ENCODE peak calls at places on chromosomes 2 and 18, in seven cellular contexts. One of them, this sample, is unnamed.

GRCh38 chr2:128245816-128246215 is 72.9 kb downstream of the HS6ST1 start:
- DNase-seq in prostate gland: no peak
- DNase-seq in activated CD4-positive, alpha-beta T cell treated with anti-CD3 and anti-CD28 coated beads, Interleukin-2, amount 50 U/mL, for 48 hours: no peak
- DNase-seq in NCI-H774: no peak
- DNase-seq in activated naive CD4-positive, alpha-beta T cell: no peak
- DNase-seq in CD8-positive, alpha-beta memory T cell: no peak
- DNase-seq in foreskin fibroblast: no peak
- DNase-seq in this sample: no peak

GRCh38 chr18:59623456-59624383 is 73.5 kb downstream of the CCBE1 start:
- DNase-seq in prostate gland: no peak
- DNase-seq in activated CD4-positive, alpha-beta T cell treated with anti-CD3 and anti-CD28 coated beads, Interleukin-2, amount 50 U/mL, for 48 hours: no peak
- DNase-seq in NCI-H774: no peak
- DNase-seq in activated naive CD4-positive, alpha-beta T cell: no peak
- DNase-seq in CD8-positive, alpha-beta memory T cell: no peak
- DNase-seq in foreskin fibroblast: peak; percentile 43
- DNase-seq in this sample: no peak

GRCh38 chr2:241272298-241272721 is 43.2 kb downstream of the HDLBP start:
- DNase-seq in prostate gland: peak; percentile 18
- DNase-seq in activated CD4-positive, alpha-beta T cell treated with anti-CD3 and anti-CD28 coated beads, Interleukin-2, amount 50 U/mL, for 48 hours: peak; percentile 11
- DNase-seq in NCI-H774: no peak
- DNase-seq in activated naive CD4-positive, alpha-beta T cell: no peak
- DNase-seq in CD8-positive, alpha-beta memory T cell: peak; percentile 23
- DNase-seq in foreskin fibroblast: no peak
- DNase-seq in this sample: peak; percentile 36

GRCh38 chr2:36704475-36705150 is 8.1 kb downstream of the VIT start:
- DNase-seq in prostate gland: no peak
- DNase-seq in activated CD4-positive, alpha-beta T cell treated with anti-CD3 and anti-CD28 coated beads, Interleukin-2, amount 50 U/mL, for 48 hours: no peak
- DNase-seq in NCI-H774: no peak
- DNase-seq in activated naive CD4-positive, alpha-beta T cell: no peak
- DNase-seq in CD8-positive, alpha-beta memory T cell: no peak
- DNase-seq in foreskin fibroblast: no peak
- DNase-seq in this sample: no peak

GRCh38 chr2:101795033-101795432 is 97.5 kb downstream of the MAP4K4 start:
- DNase-seq in prostate gland: no peak
- DNase-seq in activated CD4-positive, alpha-beta T cell treated with anti-CD3 and anti-CD28 coated beads, Interleukin-2, amount 50 U/mL, for 48 hours: no peak
- DNase-seq in NCI-H774: no peak
- DNase-seq in activated naive CD4-positive, alpha-beta T cell: no peak
- DNase-seq in CD8-positive, alpha-beta memory T cell: no peak
- DNase-seq in foreskin fibroblast: no peak
- DNase-seq in this sample: no peak

GRCh38 chr2:223930002-223930976 is 14.8 kb downstream of the WDFY1 start:
- DNase-seq in prostate gland: no peak
- DNase-seq in activated CD4-positive, alpha-beta T cell treated with anti-CD3 and anti-CD28 coated beads, Interleukin-2, amount 50 U/mL, for 48 hours: no peak
- DNase-seq in NCI-H774: no peak
- DNase-seq in activated naive CD4-positive, alpha-beta T cell: no peak
- DNase-seq in CD8-positive, alpha-beta memory T cell: no peak
- DNase-seq in foreskin fibroblast: no peak
- DNase-seq in this sample: no peak

GRCh38 chr2:74514368-74515270 is at the start of gene TLX2:
- DNase-seq in prostate gland: no peak
- DNase-seq in activated CD4-positive, alpha-beta T cell treated with anti-CD3 and anti-CD28 coated beads, Interleukin-2, amount 50 U/mL, for 48 hours: peak; percentile 24
- DNase-seq in NCI-H774: no peak
- DNase-seq in activated naive CD4-positive, alpha-beta T cell: no peak
- DNase-seq in CD8-positive, alpha-beta memory T cell: no peak
- DNase-seq in foreskin fibroblast: no peak
- DNase-seq in this sample: no peak

GRCh38 chr2:221817052-221817451 is 244.9 kb upstream of the EPHA4 start:
- DNase-seq in prostate gland: no peak
- DNase-seq in activated CD4-positive, alpha-beta T cell treated with anti-CD3 and anti-CD28 coated beads, Interleukin-2, amount 50 U/mL, for 48 hours: no peak
- DNase-seq in NCI-H774: no peak
- DNase-seq in activated naive CD4-positive, alpha-beta T cell: no peak
- DNase-seq in CD8-positive, alpha-beta memory T cell: no peak
- DNase-seq in foreskin fibroblast: no peak
- DNase-seq in this sample: no peak

GRCh38 chr2:48717826-48718225 is 37.7 kb downstream of the LHCGR start:
- DNase-seq in prostate gland: no peak
- DNase-seq in activated CD4-positive, alpha-beta T cell treated with anti-CD3 and anti-CD28 coated beads, Interleukin-2, amount 50 U/mL, for 48 hours: no peak
- DNase-seq in NCI-H774: no peak
- DNase-seq in activated naive CD4-positive, alpha-beta T cell: no peak
- DNase-seq in CD8-positive, alpha-beta memory T cell: no peak
- DNase-seq in foreskin fibroblast: no peak
- DNase-seq in this sample: no peak

GRCh38 chr2:112140899-112141622 is 2.9 kb downstream of the FBLN7 start:
- DNase-seq in prostate gland: no peak
- DNase-seq in activated CD4-positive, alpha-beta T cell treated with anti-CD3 and anti-CD28 coated beads, Interleukin-2, amount 50 U/mL, for 48 hours: no peak
- DNase-seq in NCI-H774: no peak
- DNase-seq in activated naive CD4-positive, alpha-beta T cell: no peak
- DNase-seq in CD8-positive, alpha-beta memory T cell: no peak
- DNase-seq in foreskin fibroblast: no peak
- DNase-seq in this sample: no peak

GRCh38 chr18:63098014-63098981 is 221.3 kb downstream of the BCL2 start:
- DNase-seq in prostate gland: no peak
- DNase-seq in activated CD4-positive, alpha-beta T cell treated with anti-CD3 and anti-CD28 coated beads, Interleukin-2, amount 50 U/mL, for 48 hours: peak; percentile 42
- DNase-seq in NCI-H774: no peak
- DNase-seq in activated naive CD4-positive, alpha-beta T cell: no peak
- DNase-seq in CD8-positive, alpha-beta memory T cell: peak; percentile 62
- DNase-seq in foreskin fibroblast: no peak
- DNase-seq in this sample: peak; percentile 48

GRCh38 chr2:191038241-191038725 is 24.3 kb upstream of the STAT1 start:
- DNase-seq in prostate gland: no peak
- DNase-seq in activated CD4-positive, alpha-beta T cell treated with anti-CD3 and anti-CD28 coated beads, Interleukin-2, amount 50 U/mL, for 48 hours: no peak
- DNase-seq in NCI-H774: no peak
- DNase-seq in activated naive CD4-positive, alpha-beta T cell: no peak
- DNase-seq in CD8-positive, alpha-beta memory T cell: peak; percentile 57
- DNase-seq in foreskin fibroblast: peak; percentile 83
- DNase-seq in this sample: no peak

GRCh38 chr2:236402016-236402784 is 138.0 kb upstream of the ASB18 start:
- DNase-seq in prostate gland: no peak
- DNase-seq in activated CD4-positive, alpha-beta T cell treated with anti-CD3 and anti-CD28 coated beads, Interleukin-2, amount 50 U/mL, for 48 hours: no peak
- DNase-seq in NCI-H774: no peak
- DNase-seq in activated naive CD4-positive, alpha-beta T cell: no peak
- DNase-seq in CD8-positive, alpha-beta memory T cell: no peak
- DNase-seq in foreskin fibroblast: no peak
- DNase-seq in this sample: no peak

GRCh38 chr18:23337599-23338444 is 115.3 kb upstream of the RIOK3 start:
- DNase-seq in prostate gland: no peak
- DNase-seq in activated CD4-positive, alpha-beta T cell treated with anti-CD3 and anti-CD28 coated beads, Interleukin-2, amount 50 U/mL, for 48 hours: no peak
- DNase-seq in NCI-H774: peak; percentile 19
- DNase-seq in activated naive CD4-positive, alpha-beta T cell: no peak
- DNase-seq in CD8-positive, alpha-beta memory T cell: no peak
- DNase-seq in foreskin fibroblast: no peak
- DNase-seq in this sample: no peak

GRCh38 chr2:99810241-99810640 is 320.4 kb upstream of the REV1 start:
- DNase-seq in prostate gland: no peak
- DNase-seq in activated CD4-positive, alpha-beta T cell treated with anti-CD3 and anti-CD28 coated beads, Interleukin-2, amount 50 U/mL, for 48 hours: no peak
- DNase-seq in NCI-H774: no peak
- DNase-seq in activated naive CD4-positive, alpha-beta T cell: no peak
- DNase-seq in CD8-positive, alpha-beta memory T cell: no peak
- DNase-seq in foreskin fibroblast: no peak
- DNase-seq in this sample: no peak

GRCh38 chr2:240585101-240585500 is 1.4 kb upstream of the CAPN10 start:
- DNase-seq in prostate gland: no peak
- DNase-seq in activated CD4-positive, alpha-beta T cell treated with anti-CD3 and anti-CD28 coated beads, Interleukin-2, amount 50 U/mL, for 48 hours: no peak
- DNase-seq in NCI-H774: no peak
- DNase-seq in activated naive CD4-positive, alpha-beta T cell: no peak
- DNase-seq in CD8-positive, alpha-beta memory T cell: no peak
- DNase-seq in foreskin fibroblast: no peak
- DNase-seq in this sample: no peak

GRCh38 chr18:22268641-22269128 is 99.3 kb downstream of the GATA6 start:
- DNase-seq in prostate gland: no peak
- DNase-seq in activated CD4-positive, alpha-beta T cell treated with anti-CD3 and anti-CD28 coated beads, Interleukin-2, amount 50 U/mL, for 48 hours: no peak
- DNase-seq in NCI-H774: peak; percentile 16
- DNase-seq in activated naive CD4-positive, alpha-beta T cell: no peak
- DNase-seq in CD8-positive, alpha-beta memory T cell: no peak
- DNase-seq in foreskin fibroblast: no peak
- DNase-seq in this sample: no peak

GRCh38 chr18:3350566-3351527 is 88.9 kb downstream of the MYL12B start:
- DNase-seq in prostate gland: peak; percentile 52
- DNase-seq in activated CD4-positive, alpha-beta T cell treated with anti-CD3 and anti-CD28 coated beads, Interleukin-2, amount 50 U/mL, for 48 hours: no peak
- DNase-seq in NCI-H774: no peak
- DNase-seq in activated naive CD4-positive, alpha-beta T cell: no peak
- DNase-seq in CD8-positive, alpha-beta memory T cell: no peak
- DNase-seq in foreskin fibroblast: no peak
- DNase-seq in this sample: no peak

GRCh38 chr2:102368461-102369109 is 13.0 kb downstream of the IL18R1 start:
- DNase-seq in prostate gland: no peak
- DNase-seq in activated CD4-positive, alpha-beta T cell treated with anti-CD3 and anti-CD28 coated beads, Interleukin-2, amount 50 U/mL, for 48 hours: no peak
- DNase-seq in NCI-H774: no peak
- DNase-seq in activated naive CD4-positive, alpha-beta T cell: no peak
- DNase-seq in CD8-positive, alpha-beta memory T cell: peak; percentile 50
- DNase-seq in foreskin fibroblast: no peak
- DNase-seq in this sample: no peak

GRCh38 chr2:196242131-196242620 is 70.8 kb upstream of the STK17B start:
- DNase-seq in prostate gland: no peak
- DNase-seq in activated CD4-positive, alpha-beta T cell treated with anti-CD3 and anti-CD28 coated beads, Interleukin-2, amount 50 U/mL, for 48 hours: no peak
- DNase-seq in NCI-H774: no peak
- DNase-seq in activated naive CD4-positive, alpha-beta T cell: no peak
- DNase-seq in CD8-positive, alpha-beta memory T cell: peak; percentile 63
- DNase-seq in foreskin fibroblast: peak; percentile 36
- DNase-seq in this sample: no peak

GRCh38 chr2:234172066-234172465 is 121.6 kb downstream of the SPP2 start:
- DNase-seq in prostate gland: no peak
- DNase-seq in activated CD4-positive, alpha-beta T cell treated with anti-CD3 and anti-CD28 coated beads, Interleukin-2, amount 50 U/mL, for 48 hours: no peak
- DNase-seq in NCI-H774: no peak
- DNase-seq in activated naive CD4-positive, alpha-beta T cell: no peak
- DNase-seq in CD8-positive, alpha-beta memory T cell: no peak
- DNase-seq in foreskin fibroblast: no peak
- DNase-seq in this sample: no peak

GRCh38 chr2:149743842-149744468 is 156.4 kb upstream of the MMADHC start:
- DNase-seq in prostate gland: no peak
- DNase-seq in activated CD4-positive, alpha-beta T cell treated with anti-CD3 and anti-CD28 coated beads, Interleukin-2, amount 50 U/mL, for 48 hours: no peak
- DNase-seq in NCI-H774: no peak
- DNase-seq in activated naive CD4-positive, alpha-beta T cell: no peak
- DNase-seq in CD8-positive, alpha-beta memory T cell: no peak
- DNase-seq in foreskin fibroblast: peak; percentile 94
- DNase-seq in this sample: no peak

GRCh38 chr2:229740279-229740678 is 25.9 kb upstream of the DNER start:
- DNase-seq in prostate gland: no peak
- DNase-seq in activated CD4-positive, alpha-beta T cell treated with anti-CD3 and anti-CD28 coated beads, Interleukin-2, amount 50 U/mL, for 48 hours: no peak
- DNase-seq in NCI-H774: no peak
- DNase-seq in activated naive CD4-positive, alpha-beta T cell: no peak
- DNase-seq in CD8-positive, alpha-beta memory T cell: no peak
- DNase-seq in foreskin fibroblast: no peak
- DNase-seq in this sample: no peak

GRCh38 chr2:135944625-135945024 is 40.8 kb downstream of the DARS1 start:
- DNase-seq in prostate gland: no peak
- DNase-seq in activated CD4-positive, alpha-beta T cell treated with anti-CD3 and anti-CD28 coated beads, Interleukin-2, amount 50 U/mL, for 48 hours: no peak
- DNase-seq in NCI-H774: no peak
- DNase-seq in activated naive CD4-positive, alpha-beta T cell: no peak
- DNase-seq in CD8-positive, alpha-beta memory T cell: no peak
- DNase-seq in foreskin fibroblast: no peak
- DNase-seq in this sample: no peak

GRCh38 chr2:220451438-220451837 is 824.0 kb downstream of the SLC4A3 start:
- DNase-seq in prostate gland: no peak
- DNase-seq in activated CD4-positive, alpha-beta T cell treated with anti-CD3 and anti-CD28 coated beads, Interleukin-2, amount 50 U/mL, for 48 hours: no peak
- DNase-seq in NCI-H774: no peak
- DNase-seq in activated naive CD4-positive, alpha-beta T cell: no peak
- DNase-seq in CD8-positive, alpha-beta memory T cell: no peak
- DNase-seq in foreskin fibroblast: no peak
- DNase-seq in this sample: no peak

GRCh38 chr2:66443977-66444855 is 9.3 kb downstream of the MEIS1 start:
- DNase-seq in prostate gland: no peak
- DNase-seq in activated CD4-positive, alpha-beta T cell treated with anti-CD3 and anti-CD28 coated beads, Interleukin-2, amount 50 U/mL, for 48 hours: no peak
- DNase-seq in NCI-H774: no peak
- DNase-seq in activated naive CD4-positive, alpha-beta T cell: no peak
- DNase-seq in CD8-positive, alpha-beta memory T cell: no peak
- DNase-seq in foreskin fibroblast: peak; percentile 72
- DNase-seq in this sample: no peak

GRCh38 chr18:10524507-10525425 is 1.1 kb upstream of the NAPG start:
- DNase-seq in prostate gland: no peak
- DNase-seq in activated CD4-positive, alpha-beta T cell treated with anti-CD3 and anti-CD28 coated beads, Interleukin-2, amount 50 U/mL, for 48 hours: no peak
- DNase-seq in NCI-H774: no peak
- DNase-seq in activated naive CD4-positive, alpha-beta T cell: no peak
- DNase-seq in CD8-positive, alpha-beta memory T cell: no peak
- DNase-seq in foreskin fibroblast: no peak
- DNase-seq in this sample: no peak

GRCh38 chr18:62586781-62587487 is 64.1 kb downstream of the ZCCHC2 start:
- DNase-seq in prostate gland: no peak
- DNase-seq in activated CD4-positive, alpha-beta T cell treated with anti-CD3 and anti-CD28 coated beads, Interleukin-2, amount 50 U/mL, for 48 hours: no peak
- DNase-seq in NCI-H774: no peak
- DNase-seq in activated naive CD4-positive, alpha-beta T cell: no peak
- DNase-seq in CD8-positive, alpha-beta memory T cell: no peak
- DNase-seq in foreskin fibroblast: no peak
- DNase-seq in this sample: no peak

GRCh38 chr18:44802508-44802907 is 121.8 kb downstream of the SETBP1 start:
- DNase-seq in prostate gland: no peak
- DNase-seq in activated CD4-positive, alpha-beta T cell treated with anti-CD3 and anti-CD28 coated beads, Interleukin-2, amount 50 U/mL, for 48 hours: no peak
- DNase-seq in NCI-H774: no peak
- DNase-seq in activated naive CD4-positive, alpha-beta T cell: no peak
- DNase-seq in CD8-positive, alpha-beta memory T cell: no peak
- DNase-seq in foreskin fibroblast: peak; percentile 41
- DNase-seq in this sample: no peak

GRCh38 chr2:74498500-74499268 is 719 bp downstream of the LBX2 start:
- DNase-seq in prostate gland: no peak
- DNase-seq in activated CD4-positive, alpha-beta T cell treated with anti-CD3 and anti-CD28 coated beads, Interleukin-2, amount 50 U/mL, for 48 hours: peak; percentile 43
- DNase-seq in NCI-H774: no peak
- DNase-seq in activated naive CD4-positive, alpha-beta T cell: no peak
- DNase-seq in CD8-positive, alpha-beta memory T cell: no peak
- DNase-seq in foreskin fibroblast: no peak
- DNase-seq in this sample: no peak

GRCh38 chr2:143901185-143901842 is 618.6 kb downstream of the ZEB2 start:
- DNase-seq in prostate gland: no peak
- DNase-seq in activated CD4-positive, alpha-beta T cell treated with anti-CD3 and anti-CD28 coated beads, Interleukin-2, amount 50 U/mL, for 48 hours: no peak
- DNase-seq in NCI-H774: no peak
- DNase-seq in activated naive CD4-positive, alpha-beta T cell: no peak
- DNase-seq in CD8-positive, alpha-beta memory T cell: no peak
- DNase-seq in foreskin fibroblast: peak; percentile 49
- DNase-seq in this sample: no peak

GRCh38 chr2:8193146-8193545 is 488.7 kb upstream of the ID2 start:
- DNase-seq in prostate gland: no peak
- DNase-seq in activated CD4-positive, alpha-beta T cell treated with anti-CD3 and anti-CD28 coated beads, Interleukin-2, amount 50 U/mL, for 48 hours: no peak
- DNase-seq in NCI-H774: no peak
- DNase-seq in activated naive CD4-positive, alpha-beta T cell: no peak
- DNase-seq in CD8-positive, alpha-beta memory T cell: no peak
- DNase-seq in foreskin fibroblast: no peak
- DNase-seq in this sample: no peak

GRCh38 chr2:180604077-180604476 is 376.3 kb upstream of the UBE2E3 start:
- DNase-seq in prostate gland: no peak
- DNase-seq in activated CD4-positive, alpha-beta T cell treated with anti-CD3 and anti-CD28 coated beads, Interleukin-2, amount 50 U/mL, for 48 hours: no peak
- DNase-seq in NCI-H774: no peak
- DNase-seq in activated naive CD4-positive, alpha-beta T cell: no peak
- DNase-seq in CD8-positive, alpha-beta memory T cell: no peak
- DNase-seq in foreskin fibroblast: no peak
- DNase-seq in this sample: no peak

GRCh38 chr18:623760-624620 is 27.2 kb downstream of the CLUL1 start:
- DNase-seq in prostate gland: peak; percentile 66
- DNase-seq in activated CD4-positive, alpha-beta T cell treated with anti-CD3 and anti-CD28 coated beads, Interleukin-2, amount 50 U/mL, for 48 hours: peak; percentile 68
- DNase-seq in NCI-H774: peak; percentile 42
- DNase-seq in activated naive CD4-positive, alpha-beta T cell: peak; percentile 14
- DNase-seq in CD8-positive, alpha-beta memory T cell: peak; percentile 20
- DNase-seq in foreskin fibroblast: peak; percentile 59
- DNase-seq in this sample: peak; percentile 31

GRCh38 chr2:145041706-145042105 is 521.8 kb upstream of the ZEB2 start:
- DNase-seq in prostate gland: no peak
- DNase-seq in activated CD4-positive, alpha-beta T cell treated with anti-CD3 and anti-CD28 coated beads, Interleukin-2, amount 50 U/mL, for 48 hours: no peak
- DNase-seq in NCI-H774: no peak
- DNase-seq in activated naive CD4-positive, alpha-beta T cell: no peak
- DNase-seq in CD8-positive, alpha-beta memory T cell: no peak
- DNase-seq in foreskin fibroblast: no peak
- DNase-seq in this sample: no peak

This sample was measured in natural killer cell.